ENCODE peak calls at places on chromosomes 13 and 19, in six cellular contexts. S, M, J, W, R and H are unnamed samples. For H3K27me3, the result is how much of the 10 kb centered on the place peaks cover.

GRCh38 chr19:17259934-17260333 is 4.6 kb downstream of the USHBP1 start:
- DNase-seq in R (no peak), S (no peak), W (no peak), J (no peak), M (no peak), H (no peak)

GRCh38 chr13:35964764-35965163 is 166.4 kb downstream of the DCLK1 start:
- DNase-seq in R (no peak), W (no peak), M (no peak), J (peak), S (peak), H (no peak)

GRCh38 chr19:884420-885211 is 8.4 kb downstream of the MED16 start:
- DNase-seq in S (no peak), M (no peak), J (no peak), W (no peak), R (no peak), H (no peak)

GRCh38 chr19:20367811-20368294 is 197.7 kb downstream of the ZNF737 start:
- DNase-seq in M (peak), J (no peak), R (no peak), S (no peak), W (peak), H (no peak)

GRCh38 chr13:44140146-44140545 is 233.5 kb upstream of the SERP2 start:
- DNase-seq in M (peak), W (no peak), S (no peak), R (no peak), J (no peak), H (no peak)

GRCh38 chr13:106513025-106513424 is 22.4 kb downstream of the EFNB2 start:
- DNase-seq in S (peak), W (no peak), J (peak), R (no peak), M (no peak), H (no peak)

GRCh38 chr19:2255982-2256685 is at the start of gene JSRP1:
- DNase-seq in J (no peak), R (no peak), M (no peak), W (no peak), S (no peak), H (no peak)

GRCh38 chr19:37977992-37978391 is 71.0 kb downstream of the SIPA1L3 start:
- DNase-seq in R (no peak), J (peak), M (peak), W (no peak), S (no peak), H (no peak)

GRCh38 chr19:4388171-4389063 is 11.9 kb downstream of the SH3GL1 start:
- DNase-seq in R (no peak), S (peak), M (peak), W (no peak), J (no peak), H (no peak)

GRCh38 chr19:51593138-51593890 is 22.2 kb downstream of the ZNF175 start:
- DNase-seq in M (no peak), J (no peak), W (peak), S (no peak), R (no peak), H (no peak)

GRCh38 chr13:95243207-95243606 is 58.0 kb downstream of the ABCC4 start:
- DNase-seq in M (no peak), J (no peak), W (no peak), S (no peak), R (no peak), H (no peak)

GRCh38 chr13:44573790-44574465 is 2.2 kb downstream of the TSC22D1 start:
- DNase-seq in M (peak), J (peak), R (no peak), S (peak), W (peak), H (no peak)

GRCh38 chr19:13132471-13133166 is 14.6 kb downstream of the NACC1 start:
- DNase-seq in J (peak), M (no peak), W (no peak), R (no peak), S (peak), H (no peak)

GRCh38 chr13:42279080-42279479 is 7.1 kb downstream of the AKAP11 start:
- DNase-seq in J (no peak), S (no peak), R (no peak), M (no peak), W (peak), H (no peak)

GRCh38 chr13:52361225-52361624 is 44.7 kb downstream of the THSD1 start:
- DNase-seq in J (no peak), S (peak), R (no peak), W (no peak), M (no peak), H (no peak)

GRCh38 chr13:78589206-78589605 is 14.1 kb downstream of the POU4F1 start:
- DNase-seq in J (peak), R (no peak), W (peak), M (peak), S (peak), H (no peak)

GRCh38 chr19:48371367-48371766 is 7.2 kb downstream of the SYNGR4 start:
- DNase-seq in R (no peak), J (no peak), M (no peak), S (no peak), W (no peak), H (no peak)

GRCh38 chr13:52809310-52809769 is 39.1 kb downstream of the PCDH8 start:
- DNase-seq in R (no peak), W (peak), J (peak), S (peak), M (peak), H (no peak)

GRCh38 chr13:88000787-88001186 is 329.6 kb downstream of the SLITRK5 start:
- DNase-seq in M (peak), J (no peak), R (no peak), W (no peak), S (no peak), H (no peak)

GRCh38 chr13:48851707-48852106 is 124.0 kb upstream of the FNDC3A start:
- DNase-seq in W (no peak), J (no peak), M (no peak), R (no peak), S (no peak), H (no peak)

GRCh38 chr19:2477141-2477710 is 1.3 kb downstream of the GADD45B start:
- DNase-seq in R (no peak), J (peak), S (peak), W (peak), M (peak), H (peak)

GRCh38 chr13:66537417-66537816 is 692.7 kb downstream of the PCDH9 start:
- DNase-seq in S (no peak), M (no peak), R (no peak), W (no peak), J (no peak), H (no peak)

GRCh38 chr13:47675871-47676270 is 325.2 kb downstream of the SUCLA2 start:
- DNase-seq in R (no peak), S (no peak), J (no peak), M (no peak), W (no peak), H (no peak)

GRCh38 chr19:38898788-38899446 is 501 bp downstream of the SIRT2 start:
- DNase-seq in W (peak), J (peak), S (peak), R (no peak), M (peak), H (peak)

GRCh38 chr13:42078113-42078769 is 29.8 kb downstream of the DGKH start:
- DNase-seq in S (no peak), M (peak), J (no peak), W (no peak), R (no peak), H (no peak)

GRCh38 chr13:30186644-30187431 is 120.5 kb downstream of the KATNAL1 start:
- DNase-seq in M (peak), W (no peak), R (no peak), J (peak), S (no peak), H (no peak)

GRCh38 chr19:51637362-51637978 is 7.3 kb upstream of the SIGLEC5 start:
- DNase-seq in S (peak), M (no peak), R (no peak), J (no peak), W (peak), H (no peak)

GRCh38 chr19:44955500-44956439 is 590 bp downstream of the CLPTM1 start:
- DNase-seq in M (no peak), R (no peak), J (no peak), S (no peak), W (peak), H (no peak)

GRCh38 chr19:40165362-40165937 is 25.8 kb upstream of the MAP3K10 start:
- DNase-seq in J (no peak), R (no peak), S (peak), M (peak), W (peak), H (peak)

DNA sequence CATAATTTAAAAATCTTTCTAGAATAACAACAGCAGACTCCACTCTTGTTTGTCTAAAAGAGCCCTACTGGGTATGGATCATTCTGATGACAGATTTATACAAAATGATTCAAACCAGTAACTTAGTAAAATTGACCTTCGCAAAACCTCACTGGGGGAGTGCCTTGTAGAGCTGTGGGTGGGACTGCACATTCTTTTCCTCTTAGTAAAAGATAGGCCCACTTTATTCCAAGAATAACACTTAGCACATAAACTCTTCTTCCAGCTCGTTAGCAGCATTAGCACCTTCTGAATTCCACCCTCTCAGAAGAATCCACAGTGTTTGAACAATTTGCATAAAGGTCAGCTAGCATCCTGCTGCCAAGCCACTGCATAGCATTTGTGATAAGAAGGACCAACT is 106.8 kb downstream of the STOML3 start:
- DNase-seq in R (no peak), W (no peak), J (no peak), S (no peak), M (peak), H (no peak)
- H3K27me3 ChIP-seq in R (under half), W (under half), J (under half), S (under half), M (under half), H (under half)

GRCh38 chr19:14345364-14345763 is 35.9 kb upstream of the ADGRE5 start:
- DNase-seq in W (no peak), J (no peak), M (no peak), R (no peak), S (no peak), H (no peak)
- H3K27me3 ChIP-seq in W (under half), J (under half), M (under half), R (under half), S (under half), H (under half)

DNA sequence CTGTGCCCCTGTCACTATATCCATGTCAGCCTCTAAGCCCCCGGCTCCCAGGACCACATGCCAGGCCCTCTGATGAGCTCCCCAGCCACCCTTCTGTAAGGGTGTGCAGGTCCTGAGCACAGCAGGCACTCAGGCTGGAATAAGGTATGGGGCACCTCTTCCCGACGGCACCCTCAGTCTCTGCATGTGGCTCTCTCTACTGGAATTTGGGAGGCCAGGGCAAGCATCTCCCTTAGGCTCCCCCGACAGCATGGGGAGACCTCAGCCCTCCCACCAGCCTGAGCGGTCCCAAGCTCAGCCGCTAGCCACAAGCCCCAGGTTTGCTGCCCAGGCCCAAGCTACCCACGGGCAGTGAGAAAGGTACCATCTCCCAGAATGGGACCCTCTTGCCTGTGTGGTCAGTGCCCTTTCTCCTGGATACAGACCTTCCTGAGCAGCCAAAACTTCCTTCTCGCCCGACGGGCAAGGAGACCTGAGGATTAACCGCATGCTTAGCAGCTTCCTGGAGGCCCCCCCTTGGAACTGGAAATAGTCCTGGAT is 22.5 kb upstream of the C19orf12 start:
- DNase-seq in S (no peak), M (no peak), J (no peak), W (no peak), R (no peak), H (no peak)
- H3K27me3 ChIP-seq in S (under half), M (under half), J (under half), W (under half), R (under half), H (under half)

DNA sequence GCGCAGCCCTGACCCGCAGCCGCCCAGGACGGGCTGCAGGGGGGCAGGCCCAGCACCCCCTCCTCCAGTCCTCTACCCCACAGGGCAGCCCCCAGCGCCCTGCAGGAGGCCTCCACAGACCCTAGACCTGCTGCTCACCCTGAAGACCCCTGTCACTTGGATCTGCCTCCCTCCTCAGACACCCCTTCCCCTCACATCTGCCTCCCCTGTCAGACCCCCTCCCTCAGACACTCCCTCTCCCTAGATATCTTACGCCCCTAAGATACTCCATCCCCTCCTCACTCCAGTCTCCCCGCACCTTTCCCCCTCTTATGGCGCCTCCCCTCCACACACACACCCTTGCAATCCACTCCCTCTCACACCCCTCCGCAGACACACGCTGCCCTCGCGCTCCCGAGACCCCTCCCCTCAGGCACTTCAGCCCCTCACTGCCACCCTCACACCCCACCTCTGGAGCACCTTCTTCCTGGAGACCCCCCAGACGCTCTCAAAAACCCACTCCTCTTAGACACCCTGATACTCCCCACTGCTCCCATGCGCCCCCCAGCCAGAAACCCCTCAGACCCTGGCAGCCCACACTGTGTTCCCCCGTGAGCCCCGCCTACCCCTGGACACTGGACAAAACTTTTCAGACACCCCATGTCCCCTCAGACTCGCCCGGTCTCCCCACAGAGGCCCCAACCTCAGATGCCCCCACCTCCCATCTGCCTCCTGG is 14.6 kb downstream of the ERFL start:
- DNase-seq in J (no peak), S (no peak), R (no peak), W (no peak), M (no peak), H (no peak)
- H3K27me3 ChIP-seq in J (half or more), S (under half), R (under half), W (under half), M (half or more), H (under half)

GRCh38 chr13:112119192-112120030 is 52.5 kb downstream of the SOX1 start:
- DNase-seq in R (no peak), W (no peak), M (no peak), J (no peak), S (no peak), H (no peak)
- H3K27me3 ChIP-seq in R (under half), W (under half), M (under half), J (under half), S (half or more), H (under half)

GRCh38 chr19:18773682-18774081 is 17.4 kb downstream of the COMP start:
- DNase-seq in W (no peak), R (no peak), S (no peak), J (no peak), M (no peak), H (no peak)
- H3K27me3 ChIP-seq in W (under half), R (under half), S (under half), J (under half), M (half or more), H (under half)

GRCh38 chr13:27970382-27971235 is 1.5 kb upstream of the CDX2 start:
- DNase-seq in J (no peak), M (peak), R (no peak), S (no peak), W (no peak), H (no peak)

GRCh38 chr13:27972619-27972877 is 3.4 kb upstream of the CDX2 start:
- DNase-seq in W (peak), J (no peak), R (no peak), M (no peak), S (no peak), H (no peak)

GRCh38 chr13:27969866-27970229 is 733 bp upstream of the CDX2 start:
- DNase-seq in J (no peak), W (no peak), R (no peak), S (no peak), M (no peak), H (no peak)

GRCh38 chr13:27971776-27972618 is 2.9 kb upstream of the CDX2 start:
- DNase-seq in S (no peak), R (no peak), J (no peak), M (no peak), W (peak), H (no peak)

DNA sequence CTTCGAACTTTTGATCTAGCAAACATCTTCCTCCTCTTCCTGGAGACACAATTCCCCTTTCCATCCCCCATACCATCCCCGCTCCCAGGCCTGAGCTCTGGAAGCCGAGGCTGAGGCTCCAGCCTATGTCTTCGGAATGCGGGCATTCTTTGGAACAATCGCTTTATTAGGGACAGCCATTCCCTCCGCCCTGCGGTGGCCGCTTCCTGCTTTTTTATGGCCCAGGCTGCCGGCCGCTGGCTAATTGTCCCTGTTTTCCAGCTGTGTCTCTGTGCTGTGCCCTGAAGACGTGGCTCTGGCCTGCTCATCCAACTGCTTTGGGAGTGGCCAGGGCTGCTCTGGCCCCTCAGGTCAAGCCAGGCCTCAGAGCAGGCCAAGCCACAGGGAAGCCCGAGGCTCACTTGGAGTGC is 2.1 kb upstream of the CDX2 start:
- DNase-seq in R (no peak), J (no peak), M (peak), S (no peak), W (no peak), H (no peak)
- H3K27me3 ChIP-seq in R (under half), J (half or more), M (half or more), S (under half), W (under half), H (half or more)